ENCODE peak calls at places on chromosome 15, in nine cellular contexts. I, O, V, G, B, C, T, P and M are unnamed samples.

GRCh38 chr15:34241376-34242350 is 16.8 kb downstream of the EMC4 start:
- DNase-seq in P (no peak), C (peak), I (peak), T (peak), O (no peak), V (peak), G (no peak), B (no peak), M (peak)

GRCh38 chr15:90988249-90988648 is 6.1 kb downstream of the PRC1 start:
- DNase-seq in O (no peak), B (no peak), I (no peak), C (no peak), V (no peak), G (no peak), P (no peak), T (no peak), M (no peak)

GRCh38 chr15:62883938-62884479 is 158.5 kb upstream of the TPM1 start:
- DNase-seq in V (no peak), I (no peak), T (peak), P (no peak), B (no peak), G (no peak), C (no peak), O (no peak), M (no peak)

GRCh38 chr15:48544816-48545215 is 100.7 kb downstream of the FBN1 start:
- DNase-seq in B (no peak), I (no peak), V (no peak), T (peak), G (no peak), C (no peak), O (no peak), P (no peak), M (no peak)

GRCh38 chr15:28907338-28907961 is 21.7 kb downstream of the APBA2 start:
- DNase-seq in V (no peak), G (no peak), B (peak), T (no peak), C (no peak), P (no peak), I (no peak), O (peak), M (no peak)

GRCh38 chr15:49423021-49423420 is at the start of gene FGF7:
- DNase-seq in I (no peak), O (no peak), T (peak), V (no peak), P (peak), B (no peak), C (no peak), G (no peak), M (no peak)

GRCh38 chr15:90483012-90483307 is 46.8 kb upstream of the CRTC3 start:
- DNase-seq in B (no peak), T (no peak), O (no peak), I (no peak), V (no peak), C (no peak), P (no peak), G (no peak), M (no peak)

GRCh38 chr15:60155661-60156060 is 151.6 kb downstream of the FOXB1 start:
- DNase-seq in O (no peak), T (peak), G (no peak), B (no peak), I (no peak), V (no peak), P (no peak), C (no peak), M (no peak)

GRCh38 chr15:31083394-31083790 is 18.1 kb downstream of the TRPM1 start:
- DNase-seq in T (no peak), B (peak), P (no peak), O (no peak), I (peak), C (no peak), G (no peak), V (no peak), M (no peak)

GRCh38 chr15:34116620-34117019 is 14.7 kb downstream of the PGBD4 start:
- DNase-seq in V (no peak), I (no peak), P (no peak), C (no peak), O (no peak), B (no peak), G (no peak), T (no peak), M (no peak)

GRCh38 chr15:48868549-48868948 is 9.4 kb upstream of the EID1 start:
- DNase-seq in V (no peak), G (no peak), T (peak), B (no peak), P (no peak), O (no peak), C (peak), I (no peak), M (peak)

GRCh38 chr15:100601158-100601557 is 826 bp downstream of the LINS1 start:
- DNase-seq in G (no peak), C (no peak), O (peak), T (no peak), I (no peak), V (peak), B (no peak), P (no peak), M (no peak)

GRCh38 chr15:64846246-64846645 is 4.5 kb downstream of the PLEKHO2 start:
- DNase-seq in O (no peak), B (peak), G (no peak), I (no peak), P (no peak), V (no peak), T (no peak), C (no peak), M (no peak)

GRCh38 chr15:101124731-101125558 is 126.9 kb downstream of the CHSY1 start:
- DNase-seq in C (no peak), V (no peak), O (no peak), P (no peak), T (peak), I (no peak), B (peak), G (no peak), M (no peak)

GRCh38 chr15:71885390-71885789 is 75.0 kb downstream of the NR2E3 start:
- DNase-seq in V (no peak), T (no peak), P (no peak), G (no peak), I (no peak), O (no peak), B (no peak), C (no peak), M (no peak)

GRCh38 chr15:90957105-90957790 is 2.6 kb downstream of the RCCD1 start:
- DNase-seq in V (no peak), O (peak), P (no peak), I (no peak), B (peak), T (peak), G (peak), C (no peak), M (no peak)

GRCh38 chr15:25177955-25178801 is 223.4 kb downstream of the SNRPN start:
- DNase-seq in I (peak), V (peak), T (no peak), P (peak), O (peak), C (no peak), G (peak), B (peak), M (no peak)

GRCh38 chr15:52232327-52232726 is 41.1 kb upstream of the GNB5 start:
- DNase-seq in G (no peak), P (no peak), V (no peak), T (no peak), I (no peak), O (no peak), C (no peak), B (no peak), M (no peak)

GRCh38 chr15:89334510-89335288 is at the start of gene POLG:
- DNase-seq in B (peak), C (peak), V (peak), O (peak), G (peak), P (peak), T (peak), I (peak), M (peak)

GRCh38 chr15:64535460-64536243 is 75.3 kb downstream of the ZNF609 start:
- DNase-seq in O (no peak), B (no peak), G (no peak), V (no peak), I (no peak), P (no peak), C (no peak), T (no peak), M (no peak)

GRCh38 chr15:74863239-74864056 is 9.7 kb downstream of the SCAMP2 start:
- DNase-seq in O (no peak), B (no peak), I (no peak), C (no peak), V (peak), P (no peak), G (no peak), T (peak), M (no peak)

GRCh38 chr15:29612096-29612495 is 210.2 kb downstream of the TJP1 start:
- DNase-seq in B (no peak), I (no peak), T (peak), G (no peak), V (no peak), O (peak), P (no peak), C (no peak), M (no peak)

GRCh38 chr15:49769225-49769624 is 148.4 kb downstream of the DTWD1 start:
- DNase-seq in V (no peak), B (no peak), I (no peak), C (no peak), O (no peak), G (no peak), T (no peak), P (no peak), M (no peak)

GRCh38 chr15:37109952-37110630 is 9.7 kb upstream of the MEIS2 start:
- DNase-seq in B (peak), O (peak), T (no peak), G (no peak), C (no peak), I (no peak), V (no peak), P (peak), M (no peak)

GRCh38 chr15:45341775-45342174 is 36.6 kb downstream of the GATM start:
- DNase-seq in G (no peak), V (no peak), O (no peak), C (no peak), P (no peak), T (no peak), B (no peak), I (no peak), M (no peak)
- H3K27ac ChIP-seq in G (no peak), V (no peak), O (no peak), C (no peak), P (no peak), T (no peak), B (peak), I (no peak), M (no peak)

DNA sequence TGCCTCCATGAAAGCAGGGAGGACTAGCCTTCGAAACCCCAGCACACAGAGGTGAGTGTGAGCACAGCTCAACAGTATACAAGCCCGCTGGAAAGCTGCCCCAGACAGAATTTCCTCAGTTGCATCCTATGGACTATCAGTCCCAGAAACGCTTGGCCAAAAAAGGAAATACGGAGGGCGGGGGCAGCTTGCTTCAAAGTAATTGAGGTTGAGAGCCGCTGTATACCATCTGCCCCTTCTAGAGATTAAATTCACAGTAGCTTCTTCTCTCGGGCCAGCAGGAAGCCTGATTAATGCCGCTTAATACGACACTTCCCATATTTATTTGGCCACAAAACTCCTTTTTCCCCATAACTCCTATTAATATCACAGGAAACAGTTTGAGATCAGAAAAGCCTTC is 88.7 kb downstream of the LIPC start:
- DNase-seq in O (peak), I (no peak), V (no peak), G (no peak), P (no peak), T (no peak), C (no peak), B (no peak), M (no peak)
- H3K27ac ChIP-seq in O (no peak), I (no peak), V (no peak), G (peak), P (no peak), T (no peak), C (peak), B (no peak), M (peak)

GRCh38 chr15:85582076-85582718 is 201.8 kb downstream of the AKAP13 start:
- DNase-seq in C (no peak), O (no peak), G (no peak), B (no peak), T (peak), V (peak), I (peak), P (no peak), M (no peak)

GRCh38 chr15:85580914-85581313 is 200.5 kb downstream of the AKAP13 start:
- DNase-seq in C (peak), O (no peak), G (no peak), P (no peak), I (peak), T (no peak), V (peak), B (no peak), M (no peak)

GRCh38 chr15:85581495-85581894 is 201.1 kb downstream of the AKAP13 start:
- DNase-seq in V (peak), P (peak), G (no peak), C (no peak), B (peak), O (no peak), I (peak), T (no peak), M (no peak)

GRCh38 chr15:85579011-85579701 is 198.8 kb downstream of the AKAP13 start:
- DNase-seq in C (no peak), I (peak), V (no peak), G (no peak), T (no peak), B (no peak), P (no peak), O (no peak), M (no peak)

GRCh38 chr15:85579957-85580694 is 199.7 kb downstream of the AKAP13 start:
- DNase-seq in V (no peak), G (no peak), B (no peak), P (no peak), T (no peak), C (peak), I (peak), O (no peak), M (no peak)
- H3K27ac ChIP-seq in V (peak), G (no peak), B (peak), P (peak), T (no peak), C (peak), I (peak), O (no peak), M (peak)

DNA sequence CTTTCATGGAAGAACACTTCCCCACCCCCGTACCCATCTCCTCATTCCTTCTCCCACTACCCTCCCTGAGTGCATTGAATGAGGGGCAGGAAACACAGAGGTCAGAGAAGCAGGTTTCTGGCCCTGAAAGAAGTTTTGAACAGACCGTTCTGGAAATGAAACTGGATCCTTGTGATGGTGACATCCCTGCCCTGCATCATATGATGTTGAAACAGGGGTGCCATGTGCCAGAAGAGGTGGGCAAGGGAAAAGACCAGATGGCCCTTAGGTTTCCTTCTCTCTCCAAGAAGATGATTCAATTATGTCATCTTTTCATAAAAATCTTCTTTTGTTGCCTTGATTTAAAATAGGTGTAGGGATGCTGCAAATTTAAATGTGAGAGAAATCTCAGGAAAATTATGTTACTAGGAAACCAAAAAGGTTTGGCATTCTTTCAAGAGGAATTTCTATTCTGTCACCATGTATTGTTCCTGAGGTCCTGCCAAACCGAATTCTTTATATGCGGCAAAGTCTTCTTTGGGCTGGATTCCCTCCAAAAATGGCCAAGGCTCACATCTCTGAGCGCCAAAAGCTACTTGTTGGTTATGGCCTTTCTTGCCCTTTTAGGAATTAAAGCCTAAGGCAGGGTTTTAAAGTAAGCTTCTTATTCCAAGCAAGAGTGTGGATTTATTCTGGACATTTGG is 19.9 kb upstream of the TNFAIP8L3 start:
- DNase-seq in V (no peak), B (no peak), T (no peak), I (no peak), O (no peak), P (no peak), G (no peak), C (no peak), M (no peak)
- H3K27ac ChIP-seq in V (no peak), B (no peak), T (no peak), I (no peak), O (no peak), P (no peak), G (no peak), C (no peak), M (no peak)

DNA sequence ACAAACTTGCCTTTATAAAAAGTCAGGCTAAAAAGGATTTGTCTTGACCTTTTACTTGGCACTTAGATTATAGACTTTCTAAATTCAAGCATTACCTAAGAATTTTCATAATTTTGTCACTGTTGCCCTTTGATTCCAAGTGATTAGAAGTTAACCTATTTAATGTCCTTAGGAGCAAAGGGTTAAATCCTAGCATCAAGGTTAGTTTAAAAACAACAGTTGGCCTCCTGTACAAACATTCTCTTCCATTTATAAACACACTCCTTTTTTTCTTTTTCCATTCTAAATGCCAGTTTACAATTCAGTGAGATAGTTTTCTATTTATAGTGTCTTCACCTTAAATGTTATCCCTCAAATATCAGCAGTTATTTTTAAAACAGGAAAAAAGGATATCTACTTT is 18.4 kb upstream of the SPPL2A start:
- DNase-seq in T (no peak), B (no peak), P (no peak), G (no peak), C (no peak), I (no peak), O (no peak), V (no peak), M (no peak)
- H3K27ac ChIP-seq in T (no peak), B (no peak), P (peak), G (no peak), C (no peak), I (no peak), O (no peak), V (no peak), M (no peak)

GRCh38 chr15:32096211-32096610 is 65.9 kb downstream of the CHRNA7 start:
- DNase-seq in G (no peak), O (no peak), I (no peak), V (no peak), B (no peak), T (no peak), P (no peak), C (no peak), M (no peak)

GRCh38 chr15:32098033-32098432 is 67.7 kb downstream of the CHRNA7 start:
- DNase-seq in O (peak), I (peak), P (no peak), T (no peak), V (no peak), G (no peak), C (no peak), B (no peak), M (no peak)

GRCh38 chr15:32100286-32100685 is 70.0 kb downstream of the CHRNA7 start:
- DNase-seq in B (no peak), P (no peak), O (peak), I (no peak), T (no peak), C (no peak), G (no peak), V (no peak), M (no peak)

GRCh38 chr15:32099097-32099496 is 68.8 kb downstream of the CHRNA7 start:
- DNase-seq in I (no peak), G (no peak), B (no peak), T (no peak), P (no peak), O (peak), C (no peak), V (no peak), M (no peak)

DNA sequence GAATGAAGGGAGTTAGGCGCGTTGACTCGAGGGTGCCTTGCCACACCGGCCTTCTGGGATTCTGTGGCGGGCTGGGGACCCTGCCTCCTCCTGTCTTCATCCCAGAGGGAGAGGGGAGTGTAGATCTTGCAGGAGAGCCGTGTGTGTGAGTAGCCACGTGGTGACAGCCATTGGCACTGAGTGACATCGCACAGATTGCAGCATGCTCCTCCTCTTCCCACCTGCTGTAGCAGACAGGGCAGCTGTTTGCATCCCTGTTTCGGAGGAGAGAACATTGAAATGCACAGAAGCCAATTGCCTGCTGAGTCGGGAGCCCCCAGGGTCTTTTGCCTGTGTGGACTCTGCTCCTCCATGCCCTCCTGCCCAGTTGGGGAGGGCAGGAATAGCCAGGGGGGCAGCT is 66.6 kb downstream of the CHRNA7 start:
- DNase-seq in C (no peak), G (no peak), O (no peak), V (no peak), T (no peak), I (no peak), B (no peak), P (no peak), M (no peak)
- H3K27ac ChIP-seq in C (no peak), G (no peak), O (peak), V (no peak), T (no peak), I (no peak), B (no peak), P (no peak), M (no peak)

DNA sequence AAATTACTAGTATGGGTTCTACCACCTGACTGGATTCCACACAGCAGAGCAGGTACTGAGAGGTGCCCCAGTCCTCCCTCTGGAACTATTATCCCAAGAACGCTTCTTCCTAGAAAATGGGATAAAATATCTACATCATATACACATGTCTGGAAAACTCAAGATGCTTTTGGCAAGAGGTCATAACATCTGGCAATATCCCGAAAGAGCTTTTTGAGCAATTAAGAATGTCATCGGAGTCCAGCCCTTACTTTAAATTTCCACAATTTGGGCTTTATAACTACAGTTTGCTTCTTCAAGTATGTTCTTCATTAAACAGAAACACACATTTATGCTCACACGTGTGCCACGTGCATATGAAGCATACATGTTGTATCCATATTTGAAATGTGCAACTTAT is 365.9 kb upstream of the THBS1 start:
- DNase-seq in I (no peak), B (no peak), C (no peak), G (no peak), O (no peak), T (no peak), V (no peak), P (no peak), M (no peak)
- H3K27ac ChIP-seq in I (no peak), B (no peak), C (no peak), G (no peak), O (no peak), T (peak), V (no peak), P (no peak), M (no peak)